ENCODE peak calls at places on chromosomes 7 and 10, in four cellular contexts. O, D, V and L are unnamed samples.

GRCh38 chr7:132423594-132424200 is 152.6 kb downstream of the PLXNA4 start:
- DNase-seq in O (no peak), D (no peak), V (no peak), L (no peak)

GRCh38 chr7:105228555-105228954 is 160.2 kb downstream of the SRPK2 start:
- DNase-seq in O (no peak), D (no peak), V (no peak), L (no peak)

GRCh38 chr7:76346097-76346496 is 12.7 kb downstream of the YWHAG start:
- DNase-seq in O (no peak), D (no peak), V (no peak), L (no peak)

GRCh38 chr10:78350286-78350685 is 316.6 kb downstream of the RPS24 start:
- DNase-seq in O (no peak), D (no peak), V (no peak), L (no peak)

GRCh38 chr10:17651891-17652290 is 7.9 kb downstream of the STAM start:
- DNase-seq in O (no peak), D (no peak), V (no peak), L (no peak)

GRCh38 chr10:43595739-43596298 is 10.4 kb upstream of the ZNF485 start:
- DNase-seq in O (no peak), D (peak; percentile 78), V (no peak), L (no peak)

GRCh38 chr7:97342512-97342911 is 225.0 kb downstream of the SDHAF3 start:
- DNase-seq in O (peak; percentile 5), D (no peak), V (no peak), L (no peak)

GRCh38 chr7:114789942-114790341 is 132.0 kb upstream of the MDFIC start:
- DNase-seq in O (no peak), D (no peak), V (no peak), L (no peak)

GRCh38 chr10:119426699-119427098 is 115.8 kb downstream of the RGS10 start:
- DNase-seq in O (no peak), D (no peak), V (no peak), L (no peak)

GRCh38 chr7:2660359-2661095 is 27.5 kb upstream of the AMZ1 start:
- DNase-seq in O (peak; percentile 58), D (no peak), V (no peak), L (no peak)

GRCh38 chr10:103090911-103091310 is 102.2 kb downstream of the NT5C2 start:
- DNase-seq in O (no peak), D (no peak), V (no peak), L (no peak)

GRCh38 chr10:34018129-34018528 is 683.7 kb upstream of the NRP1 start:
- DNase-seq in O (no peak), D (no peak), V (no peak), L (no peak)

GRCh38 chr10:132205650-132206376 is 19.1 kb downstream of the DPYSL4 start:
- DNase-seq in O (no peak), D (no peak), V (no peak), L (no peak)

GRCh38 chr10:18044976-18045720 is 93.4 kb downstream of the SLC39A12 start:
- DNase-seq in O (no peak), D (no peak), V (no peak), L (no peak)

GRCh38 chr7:2632717-2633537 is 1.1 kb downstream of the TTYH3 start:
- DNase-seq in O (no peak), D (no peak), V (no peak), L (peak; percentile 6)

GRCh38 chr10:128178319-128178937 is 52.2 kb upstream of the MKI67 start:
- DNase-seq in O (peak; percentile 33), D (no peak), V (peak; percentile 33), L (peak; percentile 41)

GRCh38 chr10:53667063-53667462 is 894.5 kb upstream of the MBL2 start:
- DNase-seq in O (no peak), D (no peak), V (no peak), L (no peak)

DNA sequence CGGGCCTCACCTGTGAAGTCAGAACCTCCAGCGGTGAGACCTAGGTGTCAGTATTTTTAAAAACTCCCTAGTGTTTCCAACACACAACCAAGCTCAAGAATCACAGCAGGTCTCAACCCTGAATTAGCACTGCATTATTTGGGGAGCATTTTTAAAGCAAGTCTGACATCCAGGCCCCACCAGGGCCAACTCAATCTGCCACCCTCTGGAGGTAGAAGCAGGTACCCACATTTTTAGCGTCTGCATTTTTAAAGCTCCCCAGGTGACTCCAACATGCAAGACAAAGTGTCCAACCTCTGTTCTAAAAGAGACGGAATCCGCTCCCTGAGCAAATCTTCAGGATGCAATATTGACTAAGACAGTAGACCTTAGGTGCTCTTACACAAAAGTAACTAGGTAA is 225.7 kb downstream of the TNS3 start:
- DNase-seq in O (no peak), D (no peak), V (no peak), L (no peak)
- TF ChIP-seq CTCF in O (no peak), D (no peak), V (no peak), L (no peak)

GRCh38 chr10:91339729-91340128 is 70.4 kb upstream of the HECTD2 start:
- DNase-seq in O (no peak), D (no peak), V (no peak), L (no peak)

GRCh38 chr10:91344117-91344856 is 65.9 kb upstream of the HECTD2 start:
- DNase-seq in O (no peak), D (no peak), V (no peak), L (no peak)

GRCh38 chr10:91345716-91346115 is 64.4 kb upstream of the HECTD2 start:
- DNase-seq in O (no peak), D (no peak), V (no peak), L (no peak)

GRCh38 chr10:91343010-91343409 is 67.1 kb upstream of the HECTD2 start:
- DNase-seq in O (no peak), D (no peak), V (no peak), L (no peak)

GRCh38 chr10:91340613-91341362 is 69.4 kb upstream of the HECTD2 start:
- DNase-seq in O (no peak), D (no peak), V (no peak), L (no peak)
- TF ChIP-seq SRF in O (no peak), D (no peak), V (no peak), L (no peak)

DNA sequence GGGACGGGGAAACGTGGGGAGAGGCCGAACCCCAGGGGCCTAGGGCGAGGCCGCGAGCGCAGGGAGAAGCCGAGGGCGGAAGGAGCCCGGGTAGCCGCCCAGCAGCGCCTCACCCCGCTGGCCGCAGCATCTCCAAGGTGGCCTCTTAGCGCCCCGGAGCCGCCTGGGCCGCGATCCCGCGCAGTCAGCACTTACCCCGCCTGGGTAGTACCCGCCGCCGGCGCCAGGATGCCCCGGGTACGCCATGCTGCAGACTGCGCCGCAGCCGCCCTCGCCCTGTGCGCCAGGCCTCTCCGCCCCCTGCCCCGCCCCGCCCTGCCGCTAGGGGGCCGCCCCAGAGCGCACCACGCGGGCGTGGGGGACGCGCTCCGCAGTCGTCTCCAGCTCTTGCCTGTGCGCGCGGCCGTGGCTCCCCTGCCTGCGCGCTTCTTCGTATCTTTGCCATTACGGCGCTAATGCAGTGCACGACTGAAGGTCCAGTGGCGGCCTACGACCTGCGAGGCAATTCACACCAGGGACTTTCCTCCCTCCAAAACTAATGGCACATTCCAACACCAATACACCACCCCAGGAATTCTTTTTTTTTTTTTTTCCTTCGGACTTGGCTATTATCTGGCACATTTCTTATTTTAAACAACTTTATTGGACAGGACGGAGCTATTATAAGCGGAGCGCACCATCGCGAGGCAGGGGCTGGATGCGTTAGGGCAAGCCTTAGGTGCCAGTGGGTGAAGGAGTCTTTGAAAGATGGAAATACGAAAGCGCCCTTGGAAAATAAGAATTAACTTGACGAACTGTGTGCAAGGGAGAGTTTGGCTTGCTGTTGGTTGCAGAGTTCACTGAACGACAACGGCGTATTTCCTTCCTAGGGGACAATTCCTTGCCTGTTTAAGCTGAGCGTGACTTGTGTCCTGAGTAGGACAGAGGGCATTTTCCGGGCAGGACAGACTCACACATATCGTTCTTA is at the start of gene SRI:
- DNase-seq in O (peak; percentile 94), D (peak; percentile 40), V (no peak), L (peak; percentile 61)
- TF ChIP-seq REST in O (no peak), D (peak; percentile 21), V (no peak), L (no peak)

GRCh38 chr7:1174881-1175596 is 15.0 kb upstream of the ZFAND2A start:
- DNase-seq in O (no peak), D (no peak), V (no peak), L (no peak)

GRCh38 chr7:1170741-1171501 is 10.9 kb upstream of the ZFAND2A start:
- DNase-seq in O (no peak), D (no peak), V (peak; percentile 28), L (no peak)

GRCh38 chr7:1175597-1175966 is 15.6 kb upstream of the ZFAND2A start:
- DNase-seq in O (no peak), D (no peak), V (no peak), L (no peak)

GRCh38 chr7:1169409-1170368 is 9.7 kb upstream of the ZFAND2A start:
- DNase-seq in O (peak; percentile 96), D (peak; percentile 56), V (peak; percentile 83), L (no peak)

DNA sequence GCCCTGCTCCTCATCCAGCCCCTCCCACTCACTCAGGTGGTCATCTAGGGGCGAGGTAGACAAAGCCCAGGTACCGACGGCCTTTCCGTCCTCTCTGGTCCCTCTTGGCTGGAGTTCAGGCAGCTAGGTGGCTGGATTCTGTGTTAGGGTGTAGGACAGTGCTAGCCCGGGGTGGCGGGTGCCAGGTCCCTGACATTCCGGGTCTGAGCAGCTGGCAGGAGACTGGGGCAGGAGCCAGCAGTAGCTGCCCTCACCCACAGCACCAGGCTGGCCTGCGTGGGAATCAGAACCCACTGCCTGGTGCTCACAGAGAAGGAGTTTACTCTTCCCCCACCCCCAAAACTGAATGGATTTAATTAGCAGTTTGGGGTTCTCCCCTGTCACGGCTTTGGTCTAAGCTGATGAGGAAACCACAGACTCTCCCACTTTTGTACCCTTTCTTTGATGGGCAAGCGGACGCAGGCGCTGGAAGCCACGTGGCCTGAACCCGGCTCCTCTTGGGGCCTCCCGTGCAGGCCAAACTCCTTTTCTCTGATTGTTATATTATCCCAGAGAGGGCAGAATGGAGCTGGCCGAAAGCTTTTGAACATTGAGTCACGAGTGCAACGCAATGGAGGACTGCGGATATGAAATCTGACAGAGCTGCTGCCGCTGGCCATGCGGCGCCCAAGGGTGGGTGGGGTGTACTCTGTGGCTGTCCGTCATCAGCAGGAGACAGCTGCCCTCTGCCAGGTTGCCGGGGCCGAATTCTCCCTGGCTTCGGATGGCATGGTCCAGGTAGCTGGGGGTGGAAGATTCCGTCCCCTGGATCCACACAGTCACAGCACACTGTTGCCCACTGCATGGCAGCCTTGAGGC is 12.9 kb upstream of the ZFAND2A start:
- DNase-seq in O (no peak), D (no peak), V (no peak), L (no peak)
- TF ChIP-seq CTCF in O (no peak), D (no peak), V (no peak), L (no peak)

DNA sequence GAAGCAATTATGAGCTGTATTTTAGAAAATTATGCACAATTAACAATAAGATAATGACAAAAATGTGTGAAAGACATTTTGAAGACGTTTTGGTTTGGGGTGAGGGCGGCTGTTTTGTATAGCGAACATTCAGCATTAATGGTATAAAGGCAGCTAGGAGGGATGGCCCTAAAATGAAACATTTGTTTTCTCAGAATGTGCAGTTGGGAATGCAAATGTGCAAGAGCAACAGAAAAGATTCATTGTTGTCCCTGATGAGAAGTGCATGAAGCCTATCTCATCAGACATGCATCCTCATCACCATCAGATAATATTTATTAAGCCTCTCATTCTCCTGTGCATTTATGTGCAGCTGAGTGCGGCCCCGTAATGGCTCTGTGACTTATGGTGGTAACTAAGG is 199.6 kb downstream of the GFRA1 start:
- DNase-seq in O (no peak), D (no peak), V (no peak), L (no peak)
- TF ChIP-seq SRF in O (no peak), D (no peak), V (no peak), L (no peak)